ENCODE peak calls at places on chromosomes 7 and 10, in five cellular contexts. One of them, this sample, is unnamed.
A peak's percentile ranks its signal among the peaks of the same experiment; 100 is the strongest.

GRCh38 chr10:130027716-130028464 is 63.8 kb upstream of the EBF3 start:
- DNase-seq in GM23338: no peak
- DNase-seq in WTC11: no peak
- DNase-seq in K562: no peak
- DNase-seq in HepG2: peak; percentile 4
- DNase-seq in this sample: no peak

GRCh38 chr7:37310322-37311080 is 138.2 kb downstream of the ELMO1 start:
- DNase-seq in GM23338: no peak
- DNase-seq in WTC11: no peak
- DNase-seq in K562: no peak
- DNase-seq in HepG2: no peak
- DNase-seq in this sample: no peak

GRCh38 chr7:4692055-4692454 is 10.0 kb downstream of the FOXK1 start:
- DNase-seq in GM23338: no peak
- DNase-seq in WTC11: no peak
- DNase-seq in K562: no peak
- DNase-seq in HepG2: no peak
- DNase-seq in this sample: no peak

GRCh38 chr7:94510582-94511456 is 1.2 kb downstream of the CASD1 start:
- DNase-seq in GM23338: peak; percentile 48
- DNase-seq in WTC11: peak; percentile 32
- DNase-seq in K562: no peak
- DNase-seq in HepG2: peak; percentile 31
- DNase-seq in this sample: no peak

GRCh38 chr7:111290419-111290818 is 199.5 kb downstream of the LRRN3 start:
- DNase-seq in GM23338: no peak
- DNase-seq in WTC11: no peak
- DNase-seq in K562: no peak
- DNase-seq in HepG2: no peak
- DNase-seq in this sample: no peak

GRCh38 chr7:13291010-13291409 is 603.6 kb downstream of the ARL4A start:
- DNase-seq in GM23338: no peak
- DNase-seq in WTC11: no peak
- DNase-seq in K562: no peak
- DNase-seq in HepG2: no peak
- DNase-seq in this sample: no peak

GRCh38 chr10:85581357-85581756 is 785.2 kb downstream of the GRID1 start:
- DNase-seq in GM23338: no peak
- DNase-seq in WTC11: no peak
- DNase-seq in K562: no peak
- DNase-seq in HepG2: no peak
- DNase-seq in this sample: no peak

GRCh38 chr10:26494018-26494417 is 55.9 kb downstream of the APBB1IP start:
- DNase-seq in GM23338: no peak
- DNase-seq in WTC11: no peak
- DNase-seq in K562: no peak
- DNase-seq in HepG2: no peak
- DNase-seq in this sample: no peak

GRCh38 chr7:30548762-30549344 is 44.2 kb upstream of the GGCT start:
- DNase-seq in GM23338: peak; percentile 95
- DNase-seq in WTC11: peak; percentile 78
- DNase-seq in K562: peak; percentile 69
- DNase-seq in HepG2: peak; percentile 78
- DNase-seq in this sample: no peak

GRCh38 chr10:120841522-120842189 is 9.5 kb upstream of the WDR11 start:
- DNase-seq in GM23338: no peak
- DNase-seq in WTC11: no peak
- DNase-seq in K562: no peak
- DNase-seq in HepG2: peak; percentile 82
- DNase-seq in this sample: no peak

GRCh38 chr7:72706521-72706920 is 121.5 kb downstream of the TYW1B start:
- DNase-seq in GM23338: no peak
- DNase-seq in WTC11: no peak
- DNase-seq in K562: no peak
- DNase-seq in HepG2: no peak
- DNase-seq in this sample: no peak

GRCh38 chr7:139936760-139937310 is 107.8 kb downstream of the TBXAS1 start:
- DNase-seq in GM23338: no peak
- DNase-seq in WTC11: no peak
- DNase-seq in K562: peak; percentile 77
- DNase-seq in HepG2: peak; percentile 62
- DNase-seq in this sample: no peak

GRCh38 chr7:70417061-70417655 is 714.8 kb upstream of the GALNT17 start:
- DNase-seq in GM23338: peak; percentile 64
- DNase-seq in WTC11: peak; percentile 15
- DNase-seq in K562: no peak
- DNase-seq in HepG2: no peak
- DNase-seq in this sample: no peak

GRCh38 chr10:71396714-71397339 is at the start of gene CDH23:
- DNase-seq in GM23338: peak; percentile 78
- DNase-seq in WTC11: peak; percentile 69
- DNase-seq in K562: peak; percentile 48
- DNase-seq in HepG2: no peak
- DNase-seq in this sample: no peak

GRCh38 chr7:80089341-80089740 is 45.3 kb upstream of the GNAI1 start:
- DNase-seq in GM23338: no peak
- DNase-seq in WTC11: no peak
- DNase-seq in K562: no peak
- DNase-seq in HepG2: no peak
- DNase-seq in this sample: no peak

GRCh38 chr7:41000042-41000441 is 702.8 kb downstream of the INHBA start:
- DNase-seq in GM23338: no peak
- DNase-seq in WTC11: no peak
- DNase-seq in K562: no peak
- DNase-seq in HepG2: no peak
- DNase-seq in this sample: no peak

GRCh38 chr10:43214071-43214955 is 52.6 kb downstream of the RASGEF1A start:
- DNase-seq in GM23338: no peak
- DNase-seq in WTC11: no peak
- DNase-seq in K562: no peak
- DNase-seq in HepG2: no peak
- DNase-seq in this sample: no peak

GRCh38 chr10:133154996-133155778 is 4.8 kb upstream of the KNDC1 start:
- DNase-seq in GM23338: no peak
- DNase-seq in WTC11: no peak
- DNase-seq in K562: no peak
- DNase-seq in HepG2: no peak
- DNase-seq in this sample: no peak

GRCh38 chr10:62763155-62763554 is 41.4 kb upstream of the ADO start:
- DNase-seq in GM23338: no peak
- DNase-seq in WTC11: no peak
- DNase-seq in K562: no peak
- DNase-seq in HepG2: no peak
- DNase-seq in this sample: no peak

DNA sequence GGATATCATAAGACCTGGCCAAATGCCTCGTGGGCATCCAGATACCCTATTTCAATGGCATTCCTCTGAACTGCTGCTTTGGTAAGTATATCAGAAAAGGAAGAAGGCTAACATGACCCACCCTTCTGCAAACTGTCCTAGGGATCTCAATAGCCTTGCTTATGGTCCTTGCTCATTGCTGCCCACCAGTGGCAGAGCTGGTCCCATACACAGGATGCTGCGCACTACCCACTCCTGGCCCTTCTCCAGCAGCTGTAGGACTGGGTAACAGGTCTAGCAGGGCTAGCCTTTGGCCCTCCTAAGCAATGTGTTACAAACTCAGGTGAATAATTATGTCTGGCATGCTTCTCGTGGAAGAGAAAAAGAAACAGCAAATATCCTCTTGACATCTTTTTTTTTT is 72.5 kb downstream of the C10orf90 start:
- DNase-seq in GM23338: peak; percentile 79
- DNase-seq in WTC11: peak; percentile 76
- DNase-seq in K562: peak; percentile 18
- DNase-seq in HepG2: peak; percentile 32
- DNase-seq in this sample: no peak
- TF ChIP-seq CREB1 in GM23338: no peak
- TF ChIP-seq CREB1 in WTC11: no peak
- TF ChIP-seq CREB1 in K562: no peak
- TF ChIP-seq CREB1 in HepG2: no peak
- TF ChIP-seq CREB1 in this sample: no peak

GRCh38 chr10:299969-300368 is 164.7 kb downstream of the ZMYND11 start:
- DNase-seq in GM23338: no peak
- DNase-seq in WTC11: no peak
- DNase-seq in K562: no peak
- DNase-seq in HepG2: no peak
- DNase-seq in this sample: no peak
- TF ChIP-seq CREB1 in GM23338: no peak
- TF ChIP-seq CREB1 in WTC11: no peak
- TF ChIP-seq CREB1 in K562: no peak
- TF ChIP-seq CREB1 in HepG2: no peak
- TF ChIP-seq CREB1 in this sample: no peak

GRCh38 chr10:86862786-86863185 is 94.6 kb downstream of the MMRN2 start:
- DNase-seq in GM23338: no peak
- DNase-seq in WTC11: no peak
- DNase-seq in K562: no peak
- DNase-seq in HepG2: peak; percentile 56
- DNase-seq in this sample: no peak
- TF ChIP-seq CREB1 in GM23338: no peak
- TF ChIP-seq CREB1 in WTC11: no peak
- TF ChIP-seq CREB1 in K562: no peak
- TF ChIP-seq CREB1 in HepG2: no peak
- TF ChIP-seq CREB1 in this sample: no peak

DNA sequence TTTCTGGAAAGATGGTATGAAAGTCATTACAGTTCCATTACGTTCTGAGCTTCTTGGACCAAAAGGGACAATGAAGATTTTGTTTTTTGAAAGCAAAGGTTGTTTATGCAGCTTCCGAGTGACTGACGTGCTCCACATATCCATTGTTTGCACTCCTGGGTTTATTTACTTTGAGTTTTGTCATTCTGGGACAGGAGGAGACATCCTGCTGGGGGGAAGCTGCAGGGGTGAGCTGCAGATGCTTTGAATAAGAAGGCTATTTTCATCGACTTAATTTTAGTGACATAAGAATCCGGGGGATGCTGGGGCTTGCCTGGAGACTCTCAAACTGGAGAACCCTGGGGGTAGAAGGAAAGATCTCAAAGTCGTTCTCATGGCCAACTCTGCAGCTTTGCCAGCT is 12.7 kb upstream of the SFMBT2 start:
- DNase-seq in GM23338: peak; percentile 44
- DNase-seq in WTC11: peak; percentile 26
- DNase-seq in K562: no peak
- DNase-seq in HepG2: no peak
- DNase-seq in this sample: no peak
- TF ChIP-seq CREB1 in GM23338: no peak
- TF ChIP-seq CREB1 in WTC11: no peak
- TF ChIP-seq CREB1 in K562: no peak
- TF ChIP-seq CREB1 in HepG2: no peak
- TF ChIP-seq CREB1 in this sample: no peak

GRCh38 chr10:24857001-24857695 is 95.3 kb downstream of the PRTFDC1 start:
- DNase-seq in GM23338: no peak
- DNase-seq in WTC11: no peak
- DNase-seq in K562: no peak
- DNase-seq in HepG2: no peak
- DNase-seq in this sample: no peak

GRCh38 chr10:24854256-24854655 is 98.2 kb downstream of the PRTFDC1 start:
- DNase-seq in GM23338: no peak
- DNase-seq in WTC11: no peak
- DNase-seq in K562: no peak
- DNase-seq in HepG2: no peak
- DNase-seq in this sample: no peak

GRCh38 chr10:24850726-24851300 is 101.6 kb downstream of the PRTFDC1 start:
- DNase-seq in GM23338: no peak
- DNase-seq in WTC11: no peak
- DNase-seq in K562: no peak
- DNase-seq in HepG2: no peak
- DNase-seq in this sample: no peak

GRCh38 chr10:24851595-24851994 is 100.8 kb downstream of the PRTFDC1 start:
- DNase-seq in GM23338: peak; percentile 35
- DNase-seq in WTC11: no peak
- DNase-seq in K562: no peak
- DNase-seq in HepG2: no peak
- DNase-seq in this sample: no peak

DNA sequence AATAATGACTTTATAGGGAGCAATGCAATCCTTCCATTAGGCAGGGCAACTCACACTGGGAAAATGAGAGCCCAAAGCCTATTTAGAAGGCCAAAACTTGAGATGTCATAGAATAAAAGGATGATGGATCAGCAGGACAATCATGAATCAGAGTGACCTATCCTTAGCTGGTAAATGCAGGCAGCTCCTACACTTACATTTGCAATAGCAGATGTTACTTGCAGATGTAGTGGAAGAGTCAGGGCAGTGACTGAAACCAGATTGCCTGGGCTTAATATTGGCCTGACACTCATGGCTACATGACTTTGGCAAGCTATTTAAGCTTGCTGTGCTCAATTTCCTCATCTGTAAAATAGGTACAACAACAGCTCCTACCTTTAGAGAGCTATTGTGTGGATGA is 98.7 kb downstream of the PRTFDC1 start:
- DNase-seq in GM23338: no peak
- DNase-seq in WTC11: no peak
- DNase-seq in K562: no peak
- DNase-seq in HepG2: no peak
- DNase-seq in this sample: no peak
- TF ChIP-seq CREB1 in GM23338: no peak
- TF ChIP-seq CREB1 in WTC11: no peak
- TF ChIP-seq CREB1 in K562: no peak
- TF ChIP-seq CREB1 in HepG2: no peak
- TF ChIP-seq CREB1 in this sample: no peak

GRCh38 chr7:91165846-91166230 is 98.4 kb upstream of the FZD1 start:
- DNase-seq in GM23338: no peak
- DNase-seq in WTC11: no peak
- DNase-seq in K562: no peak
- DNase-seq in HepG2: no peak
- DNase-seq in this sample: no peak
- TF ChIP-seq CREB1 in GM23338: no peak
- TF ChIP-seq CREB1 in WTC11: no peak
- TF ChIP-seq CREB1 in K562: no peak
- TF ChIP-seq CREB1 in HepG2: no peak
- TF ChIP-seq CREB1 in this sample: no peak

This sample was measured in GM12878.